ENCODE peak calls at places on chromosome 20, in four cellular contexts. K, S, V and B are unnamed samples.

GRCh38 chr20:58662142-58662473 is 11.0 kb downstream of the STX16 start:
- DNase-seq in K (no peak), S (no peak), V (no peak), B (no peak)

GRCh38 chr20:7742479-7742878 is 197.8 kb downstream of the HAO1 start:
- DNase-seq in S (peak), V (no peak), K (no peak), B (peak)

GRCh38 chr20:8414611-8415274 is 282.7 kb downstream of the PLCB1 start:
- DNase-seq in S (peak), K (no peak), V (no peak), B (peak)

GRCh38 chr20:31663838-31664695 is 26.4 kb downstream of the COX4I2 start:
- DNase-seq in V (peak), K (no peak), S (no peak), B (no peak)

GRCh38 chr20:10987651-10988383 is 314.0 kb upstream of the JAG1 start:
- DNase-seq in S (peak), K (no peak), V (no peak), B (no peak)

GRCh38 chr20:62696999-62697398 is 11.6 kb upstream of the NTSR1 start:
- DNase-seq in S (no peak), V (no peak), K (no peak), B (no peak)

GRCh38 chr20:51404297-51405060 is 138.0 kb downstream of the NFATC2 start:
- DNase-seq in S (no peak), V (no peak), K (no peak), B (peak)

GRCh38 chr20:60553095-60553494 is 594.9 kb downstream of the CDH26 start:
- DNase-seq in V (no peak), K (no peak), S (no peak), B (no peak)

GRCh38 chr20:51153867-51154707 is 131.2 kb upstream of the KCNG1 start:
- DNase-seq in V (no peak), K (no peak), S (no peak), B (no peak)

GRCh38 chr20:63082308-63082938 is 75.7 kb upstream of the BHLHE23 start:
- DNase-seq in K (peak), V (peak), S (peak), B (no peak)

GRCh38 chr20:52484438-52484837 is 292.9 kb upstream of the ZFP64 start:
- DNase-seq in S (peak), V (no peak), K (no peak), B (peak)

GRCh38 chr20:57397693-57398108 is 6.5 kb downstream of the RBM38 start:
- DNase-seq in K (no peak), S (no peak), V (no peak), B (no peak)

GRCh38 chr20:32019156-32019510 is 8.9 kb downstream of the CCM2L start:
- DNase-seq in V (peak), K (peak), S (no peak), B (no peak)

GRCh38 chr20:11833825-11834224 is 83.9 kb upstream of the BTBD3 start:
- DNase-seq in S (no peak), V (no peak), K (no peak), B (no peak)

GRCh38 chr20:48791014-48791413 is 36.8 kb downstream of the PREX1 start:
- DNase-seq in K (no peak), S (no peak), V (no peak), B (no peak)

GRCh38 chr20:40010483-40010882 is 678.6 kb downstream of the MAFB start:
- DNase-seq in K (no peak), S (no peak), V (no peak), B (peak)

GRCh38 chr20:47275548-47275947 is 81.0 kb downstream of the ZMYND8 start:
- DNase-seq in S (no peak), V (no peak), K (no peak), B (no peak)

GRCh38 chr20:37316775-37317170 is 27.3 kb downstream of the MANBAL start:
- DNase-seq in K (no peak), V (no peak), S (no peak), B (no peak)

GRCh38 chr20:872855-873520 is 39.5 kb downstream of the FAM110A start:
- DNase-seq in S (no peak), K (no peak), V (no peak), B (no peak)

GRCh38 chr20:5871720-5872410 is 78.5 kb downstream of the TRMT6 start:
- DNase-seq in K (no peak), S (no peak), V (no peak), B (no peak)

GRCh38 chr20:37365760-37366638 is 20.1 kb downstream of the SRC start:
- DNase-seq in K (no peak), V (peak), S (no peak), B (no peak)

GRCh38 chr20:48703107-48703506 is 124.7 kb downstream of the PREX1 start:
- DNase-seq in S (no peak), K (no peak), V (no peak), B (no peak)

GRCh38 chr20:59662856-59663512 is 58.6 kb downstream of the PHACTR3 start:
- DNase-seq in S (no peak), K (no peak), V (no peak), B (no peak)

GRCh38 chr20:10466325-10466724 is 31.2 kb downstream of the SLX4IP start:
- DNase-seq in V (no peak), S (peak), K (peak), B (peak)

GRCh38 chr20:31894980-31895675 is 24.7 kb downstream of the TTLL9 start:
- DNase-seq in K (no peak), V (peak), S (peak), B (peak)

GRCh38 chr20:23147964-23148720 is 62.0 kb upstream of the CD93 start:
- DNase-seq in V (peak), K (no peak), S (peak), B (peak)

GRCh38 chr20:145877-146276 is 3.5 kb downstream of the DEFB126 start:
- DNase-seq in V (no peak), S (no peak), K (no peak), B (no peak)

GRCh38 chr20:35952480-35953410 is 1.6 kb downstream of the SCAND1 start:
- DNase-seq in K (no peak), V (peak), S (peak), B (peak)

GRCh38 chr20:5195655-5196054 is 68.8 kb downstream of the CDS2 start:
- DNase-seq in S (peak), V (no peak), K (no peak), B (peak)

GRCh38 chr20:48686238-48687096 is 141.3 kb downstream of the PREX1 start:
- DNase-seq in K (no peak), V (no peak), S (no peak), B (no peak)

GRCh38 chr20:39623584-39624234 is 661.6 kb downstream of the DHX35 start:
- DNase-seq in V (no peak), S (no peak), K (no peak), B (no peak)

GRCh38 chr20:55103188-55103587 is 627.8 kb downstream of the DOK5 start:
- DNase-seq in V (no peak), S (no peak), K (no peak), B (no peak)

GRCh38 chr20:59047938-59048680 is 5.5 kb upstream of the PRELID3B start:
- DNase-seq in S (peak), V (peak), K (no peak), B (peak)

GRCh38 chr20:53582574-53583351 is 10.9 kb downstream of the ZNF217 start:
- DNase-seq in V (peak), S (peak), K (no peak), B (peak)

GRCh38 chr20:36491901-36492617 is 49.3 kb upstream of the MYL9 start:
- DNase-seq in V (no peak), K (no peak), S (no peak), B (no peak)

GRCh38 chr20:54980321-54980960 is 505.0 kb downstream of the DOK5 start:
- DNase-seq in K (peak), V (peak), S (no peak), B (no peak)

GRCh38 chr20:57326667-57327455 is 2.7 kb upstream of the SPO11 start:
- DNase-seq in K (no peak), S (no peak), V (peak), B (no peak)

GRCh38 chr20:1905009-1905408 is 9.8 kb downstream of the SIRPA start:
- DNase-seq in S (no peak), K (no peak), V (no peak), B (no peak)

GRCh38 chr20:33663161-33664084 is 1.3 kb downstream of the C20orf144 start:
- DNase-seq in S (peak), V (peak), K (peak), B (peak)
- H3K14ac ChIP-seq in S (peak), V (peak), K (peak), B (peak)

GRCh38 chr20:46010491-46011405 is 2.0 kb downstream of the MMP9 start:
- DNase-seq in V (peak), S (peak), K (no peak), B (no peak)

GRCh38 chr20:46014517-46015396 is 6.0 kb downstream of the MMP9 start:
- DNase-seq in S (no peak), V (no peak), K (no peak), B (no peak)

GRCh38 chr20:46011631-46012482 is 3.1 kb downstream of the MMP9 start:
- DNase-seq in V (peak), K (no peak), S (peak), B (no peak)

GRCh38 chr20:46012926-46013825 is 4.5 kb downstream of the MMP9 start:
- DNase-seq in K (no peak), V (no peak), S (no peak), B (no peak)

GRCh38 chr20:46013826-46014516 is 5.3 kb downstream of the MMP9 start:
- DNase-seq in V (peak), S (peak), K (peak), B (peak)
- H3K14ac ChIP-seq in V (peak), S (no peak), K (peak), B (no peak)

GRCh38 chr20:20712474-20713243 is at the start of gene RALGAPA2:
- DNase-seq in K (peak), V (peak), S (peak), B (peak)
- H3K14ac ChIP-seq in K (no peak), V (peak), S (peak), B (no peak)

GRCh38 chr20:44714102-44714700 is 968 bp upstream of the CCN5 start:
- DNase-seq in K (no peak), S (no peak), V (no peak), B (no peak)

GRCh38 chr20:44717986-44718385 is 2.8 kb downstream of the CCN5 start:
- DNase-seq in S (no peak), K (no peak), V (no peak), B (no peak)

GRCh38 chr20:44715495-44716308 is 533 bp downstream of the CCN5 start:
- DNase-seq in K (no peak), S (no peak), V (no peak), B (no peak)

GRCh38 chr20:44716309-44717106 is 1.3 kb downstream of the CCN5 start:
- DNase-seq in K (no peak), V (no peak), S (no peak), B (no peak)

GRCh38 chr20:44714701-44715494 is at the start of gene CCN5:
- DNase-seq in S (peak), K (no peak), V (no peak), B (peak)
- H3K14ac ChIP-seq in S (peak), K (no peak), V (no peak), B (peak)